ENCODE peak calls at places on chromosomes 4 and X, in four cellular contexts. One of them, this sample, is unnamed.

GRCh38 chr4:154304679-154305078 is 186.9 kb downstream of the DCHS2 start:
- DNase-seq in upper lobe of left lung: no peak
- DNase-seq in psoas muscle: no peak
- DNase-seq in RWPE2: no peak
- DNase-seq in this sample: no peak

GRCh38 chrX:96372313-96373046 is 312.2 kb upstream of the DIAPH2 start:
- DNase-seq in upper lobe of left lung: no peak
- DNase-seq in psoas muscle: no peak
- DNase-seq in RWPE2: no peak
- DNase-seq in this sample: no peak

GRCh38 chrX:133323450-133323849 is 91.8 kb downstream of the GPC4 start:
- DNase-seq in upper lobe of left lung: no peak
- DNase-seq in psoas muscle: no peak
- DNase-seq in RWPE2: no peak
- DNase-seq in this sample: no peak

GRCh38 chr4:92304073-92304472 is 307 bp downstream of the GRID2 start:
- DNase-seq in upper lobe of left lung: no peak
- DNase-seq in psoas muscle: peak
- DNase-seq in RWPE2: no peak
- DNase-seq in this sample: no peak

GRCh38 chr4:33465565-33465964 is 2745.4 kb downstream of the PCDH7 start:
- DNase-seq in upper lobe of left lung: no peak
- DNase-seq in psoas muscle: no peak
- DNase-seq in RWPE2: no peak
- DNase-seq in this sample: no peak

GRCh38 chr4:169207436-169208089 is 63.2 kb downstream of the SH3RF1 start:
- DNase-seq in upper lobe of left lung: no peak
- DNase-seq in psoas muscle: no peak
- DNase-seq in RWPE2: no peak
- DNase-seq in this sample: no peak

GRCh38 chr4:122100508-122100907 is 51.6 kb upstream of the BLTP1 start:
- DNase-seq in upper lobe of left lung: no peak
- DNase-seq in psoas muscle: no peak
- DNase-seq in RWPE2: no peak
- DNase-seq in this sample: no peak

GRCh38 chr4:102610476-102610875 is 109.3 kb downstream of the NFKB1 start:
- DNase-seq in upper lobe of left lung: no peak
- DNase-seq in psoas muscle: no peak
- DNase-seq in RWPE2: no peak
- DNase-seq in this sample: no peak

GRCh38 chr4:145231906-145232700 is 51.7 kb upstream of the OTUD4 start:
- DNase-seq in upper lobe of left lung: no peak
- DNase-seq in psoas muscle: no peak
- DNase-seq in RWPE2: no peak
- DNase-seq in this sample: no peak

GRCh38 chr4:99414401-99414800 is 20.7 kb downstream of the ADH7 start:
- DNase-seq in upper lobe of left lung: no peak
- DNase-seq in psoas muscle: no peak
- DNase-seq in RWPE2: no peak
- DNase-seq in this sample: no peak

GRCh38 chrX:3501833-3502535 is 155.5 kb upstream of the MXRA5 start:
- DNase-seq in upper lobe of left lung: no peak
- DNase-seq in psoas muscle: peak
- DNase-seq in RWPE2: no peak
- DNase-seq in this sample: no peak

GRCh38 chr4:55543858-55544257 is 2.9 kb downstream of the CLOCK start:
- DNase-seq in upper lobe of left lung: no peak
- DNase-seq in psoas muscle: no peak
- DNase-seq in RWPE2: no peak
- DNase-seq in this sample: no peak

GRCh38 chr4:55172694-55173287 is 47.4 kb upstream of the KDR start:
- DNase-seq in upper lobe of left lung: no peak
- DNase-seq in psoas muscle: no peak
- DNase-seq in RWPE2: no peak
- DNase-seq in this sample: no peak

GRCh38 chrX:35841872-35842271 is 43.7 kb downstream of the MAGEB16 start:
- DNase-seq in upper lobe of left lung: no peak
- DNase-seq in psoas muscle: no peak
- DNase-seq in RWPE2: no peak
- DNase-seq in this sample: no peak

GRCh38 chrX:103644125-103644524 is 15.3 kb downstream of the TCEAL1 start:
- DNase-seq in upper lobe of left lung: no peak
- DNase-seq in psoas muscle: no peak
- DNase-seq in RWPE2: no peak
- DNase-seq in this sample: no peak

GRCh38 chr4:184409911-184410692 is 64.2 kb downstream of the IRF2 start:
- DNase-seq in upper lobe of left lung: no peak
- DNase-seq in psoas muscle: no peak
- DNase-seq in RWPE2: no peak
- DNase-seq in this sample: no peak

GRCh38 chr4:66575024-66575696 is 904.9 kb upstream of the EPHA5 start:
- DNase-seq in upper lobe of left lung: no peak
- DNase-seq in psoas muscle: no peak
- DNase-seq in RWPE2: peak
- DNase-seq in this sample: peak

GRCh38 chr4:112735474-112735951 is 98.6 kb downstream of the LARP7 start:
- DNase-seq in upper lobe of left lung: no peak
- DNase-seq in psoas muscle: no peak
- DNase-seq in RWPE2: no peak
- DNase-seq in this sample: no peak

GRCh38 chr4:689498-690122 is 659 bp upstream of the SLC49A3 start:
- DNase-seq in upper lobe of left lung: no peak
- DNase-seq in psoas muscle: no peak
- DNase-seq in RWPE2: no peak
- DNase-seq in this sample: no peak

GRCh38 chrX:137313627-137314026 is 252.3 kb upstream of the ZIC3 start:
- DNase-seq in upper lobe of left lung: no peak
- DNase-seq in psoas muscle: no peak
- DNase-seq in RWPE2: no peak
- DNase-seq in this sample: no peak

GRCh38 chr4:86014599-86014998 is 345.3 kb downstream of the MAPK10 start:
- DNase-seq in upper lobe of left lung: no peak
- DNase-seq in psoas muscle: no peak
- DNase-seq in RWPE2: no peak
- DNase-seq in this sample: no peak

GRCh38 chr4:74133786-74134499 is 24.0 kb upstream of the MTHFD2L start:
- DNase-seq in upper lobe of left lung: peak
- DNase-seq in psoas muscle: peak
- DNase-seq in RWPE2: no peak
- DNase-seq in this sample: no peak

GRCh38 chrX:135086197-135086854 is 34.0 kb downstream of the ETDB start:
- DNase-seq in upper lobe of left lung: no peak
- DNase-seq in psoas muscle: no peak
- DNase-seq in RWPE2: no peak
- DNase-seq in this sample: no peak

GRCh38 chr4:126890994-126891393 is 741.8 kb upstream of the INTU start:
- DNase-seq in upper lobe of left lung: no peak
- DNase-seq in psoas muscle: no peak
- DNase-seq in RWPE2: no peak
- DNase-seq in this sample: no peak

GRCh38 chr4:117949621-117950020 is 84.7 kb upstream of the NDST3 start:
- DNase-seq in upper lobe of left lung: no peak
- DNase-seq in psoas muscle: no peak
- DNase-seq in RWPE2: no peak
- DNase-seq in this sample: no peak

DNA sequence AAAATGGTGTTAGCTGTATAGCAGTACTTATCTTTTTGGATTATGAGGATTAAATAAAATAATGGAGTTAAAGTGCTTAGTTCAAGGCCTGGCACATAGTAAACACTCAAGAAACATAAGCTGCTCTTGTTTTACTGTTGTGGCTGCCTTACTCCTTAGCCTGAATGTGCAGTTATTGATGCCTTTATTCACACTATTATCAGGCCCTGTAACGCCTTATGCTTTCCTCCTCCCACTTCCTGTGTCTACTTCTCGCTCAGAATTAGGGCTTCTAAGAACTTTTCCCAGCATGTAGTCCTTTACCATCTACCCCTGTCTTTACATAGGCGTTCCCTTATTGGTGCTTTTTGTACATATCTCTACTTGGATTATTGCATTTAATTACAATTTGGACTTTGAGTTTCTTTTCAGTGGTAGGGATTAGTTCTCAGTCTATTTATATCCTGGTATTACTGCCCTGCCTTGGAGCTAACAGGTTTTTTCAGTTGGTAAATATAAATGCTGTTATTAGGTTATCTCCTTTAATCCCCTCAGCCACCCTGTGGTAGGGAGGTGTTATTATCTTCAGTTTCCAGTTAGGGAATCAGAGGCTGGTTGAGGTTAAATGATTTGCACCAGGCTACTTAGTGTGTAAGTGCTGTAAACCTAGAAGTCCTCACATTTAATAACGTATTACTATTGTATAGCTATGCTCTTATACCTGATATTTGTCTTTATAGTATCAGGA is 83.9 kb downstream of the RBPJ start:
- DNase-seq in upper lobe of left lung: no peak
- DNase-seq in psoas muscle: no peak
- DNase-seq in RWPE2: no peak
- DNase-seq in this sample: no peak
- TF ChIP-seq CTCF in upper lobe of left lung: no peak
- TF ChIP-seq CTCF in psoas muscle: peak
- TF ChIP-seq CTCF in RWPE2: no peak
- TF ChIP-seq CTCF in this sample: peak

DNA sequence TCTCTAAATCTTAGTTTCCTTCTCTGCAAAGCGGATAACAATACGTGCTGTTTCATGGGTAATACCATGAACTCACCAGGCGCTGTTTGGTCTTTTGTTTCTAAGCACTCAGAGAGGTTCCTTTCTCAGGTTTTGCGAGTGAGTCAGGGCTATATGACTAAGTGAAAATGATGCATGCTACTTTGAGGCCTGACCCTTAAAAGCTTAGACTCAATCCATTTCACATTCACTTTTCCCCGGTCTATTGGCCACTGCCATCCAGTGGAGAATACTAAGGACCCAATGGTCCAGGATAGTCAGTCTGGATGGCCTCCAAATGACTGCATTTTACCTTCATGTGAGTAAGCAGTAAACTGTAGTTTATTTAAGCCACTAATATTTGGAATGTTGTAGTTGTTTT is 400.8 kb upstream of the SLIT2 start:
- DNase-seq in upper lobe of left lung: no peak
- DNase-seq in psoas muscle: no peak
- DNase-seq in RWPE2: peak
- DNase-seq in this sample: no peak
- TF ChIP-seq CTCF in upper lobe of left lung: no peak
- TF ChIP-seq CTCF in psoas muscle: no peak
- TF ChIP-seq CTCF in RWPE2: peak
- TF ChIP-seq CTCF in this sample: no peak

GRCh38 chr4:23718435-23718834 is 171.4 kb downstream of the PPARGC1A start:
- DNase-seq in upper lobe of left lung: no peak
- DNase-seq in psoas muscle: no peak
- DNase-seq in RWPE2: no peak
- DNase-seq in this sample: no peak

GRCh38 chr4:23720556-23720955 is 169.3 kb downstream of the PPARGC1A start:
- DNase-seq in upper lobe of left lung: no peak
- DNase-seq in psoas muscle: no peak
- DNase-seq in RWPE2: no peak
- DNase-seq in this sample: no peak

DNA sequence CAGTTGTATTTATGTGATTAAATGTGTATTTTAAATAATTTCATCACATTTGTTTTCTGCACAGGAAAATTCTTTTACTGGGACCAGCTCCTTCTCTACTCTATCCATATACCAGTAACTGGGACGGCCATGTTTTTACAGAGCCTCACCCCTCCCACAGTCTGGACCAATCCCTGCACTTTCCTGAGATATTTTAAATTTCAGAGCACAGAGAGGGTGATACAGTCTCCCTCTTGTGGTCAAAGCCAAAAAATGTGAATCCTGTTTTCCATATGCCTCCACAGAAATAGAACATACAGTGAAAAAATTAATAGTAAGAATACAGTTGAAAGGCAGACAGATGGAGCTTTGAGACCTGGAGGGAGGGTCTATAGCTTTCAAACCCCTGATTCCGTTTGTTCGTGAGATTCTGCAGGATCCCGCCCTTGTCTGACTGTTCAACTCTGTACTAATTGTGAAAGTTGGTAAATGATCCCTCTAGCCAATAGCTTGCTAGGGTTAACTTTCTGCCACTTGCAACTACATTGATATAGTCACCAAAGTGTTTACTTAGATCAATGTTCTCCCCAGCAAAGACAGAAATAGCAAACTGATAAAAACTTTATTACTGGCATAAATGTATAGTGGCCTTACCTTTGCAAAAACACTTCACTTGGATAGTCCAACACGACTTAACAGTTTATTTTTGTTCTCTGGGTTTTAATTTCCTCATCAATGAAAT is 172.2 kb downstream of the PPARGC1A start:
- DNase-seq in upper lobe of left lung: no peak
- DNase-seq in psoas muscle: no peak
- DNase-seq in RWPE2: no peak
- DNase-seq in this sample: no peak
- TF ChIP-seq CTCF in upper lobe of left lung: no peak
- TF ChIP-seq CTCF in psoas muscle: peak
- TF ChIP-seq CTCF in RWPE2: peak
- TF ChIP-seq CTCF in this sample: peak

GRCh38 chrX:18896680-18897544 is 87.0 kb downstream of the PHKA2 start:
- DNase-seq in upper lobe of left lung: no peak
- DNase-seq in psoas muscle: no peak
- DNase-seq in RWPE2: no peak
- DNase-seq in this sample: peak

GRCh38 chrX:18897611-18898010 is 86.3 kb downstream of the PHKA2 start:
- DNase-seq in upper lobe of left lung: no peak
- DNase-seq in psoas muscle: no peak
- DNase-seq in RWPE2: no peak
- DNase-seq in this sample: peak

GRCh38 chrX:18893536-18893935 is 90.4 kb downstream of the PHKA2 start:
- DNase-seq in upper lobe of left lung: no peak
- DNase-seq in psoas muscle: no peak
- DNase-seq in RWPE2: no peak
- DNase-seq in this sample: peak

GRCh38 chrX:18894156-18894555 is 89.8 kb downstream of the PHKA2 start:
- DNase-seq in upper lobe of left lung: no peak
- DNase-seq in psoas muscle: no peak
- DNase-seq in RWPE2: no peak
- DNase-seq in this sample: peak

DNA sequence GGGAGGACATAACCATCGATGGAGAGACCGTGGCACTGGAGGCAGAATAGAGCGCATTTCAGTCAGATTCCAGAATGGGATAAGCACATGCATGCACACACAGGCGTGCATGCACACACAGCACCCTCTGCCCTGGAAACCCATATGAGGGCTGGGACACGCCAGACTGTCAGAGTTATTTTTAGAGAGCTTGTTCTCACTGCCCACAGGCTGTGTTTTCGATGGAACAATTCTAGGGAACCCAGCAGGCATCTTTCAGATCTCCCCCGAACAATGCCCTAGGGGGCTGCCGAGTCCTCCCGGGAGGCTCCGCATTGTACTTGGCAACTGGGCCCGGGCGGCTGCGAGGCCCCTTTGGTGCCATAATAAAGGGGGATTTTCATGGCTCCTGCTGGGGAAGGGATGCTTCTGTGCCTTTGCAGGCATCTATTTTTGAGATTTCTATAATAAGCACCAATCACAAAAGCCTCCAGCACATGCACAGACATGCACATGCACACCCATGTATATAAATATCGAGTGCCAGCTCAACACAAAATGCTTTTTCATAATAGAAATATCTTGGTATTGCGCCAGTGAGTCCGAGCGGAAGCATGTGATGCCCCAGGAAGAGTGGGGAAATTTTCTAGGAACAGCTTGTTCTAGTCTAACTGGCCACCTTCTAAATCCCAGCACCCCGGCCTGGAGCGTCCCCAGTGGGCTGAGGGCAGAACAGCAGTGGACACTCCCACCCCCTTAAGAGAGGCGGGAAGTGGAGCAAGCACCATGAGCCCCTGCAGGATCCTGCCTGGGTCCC is 88.6 kb downstream of the PHKA2 start:
- DNase-seq in upper lobe of left lung: no peak
- DNase-seq in psoas muscle: peak
- DNase-seq in RWPE2: peak
- DNase-seq in this sample: peak
- TF ChIP-seq CTCF in upper lobe of left lung: peak
- TF ChIP-seq CTCF in psoas muscle: peak
- TF ChIP-seq CTCF in RWPE2: peak
- TF ChIP-seq CTCF in this sample: peak